ENCODE peak calls at places on chromosomes 2 and 18, in seven cellular contexts. One of them, this sample, is unnamed.

GRCh38 chr18:49123431-49123830 is 172.7 kb upstream of the SMAD7 start:
- DNase-seq in fibroblast of lung: no peak
- DNase-seq in skeletal muscle cell: no peak
- DNase-seq in MM.1S: no peak
- DNase-seq in body of pancreas: no peak
- DNase-seq in upper lobe of right lung: no peak
- DNase-seq in lower lobe of right lung: no peak
- DNase-seq in this sample: no peak

GRCh38 chr18:456361-456821 is 44.1 kb downstream of the COLEC12 start:
- DNase-seq in fibroblast of lung: no peak
- DNase-seq in lower lobe of right lung: no peak
- DNase-seq in skeletal muscle cell: peak; percentile 79
- DNase-seq in upper lobe of right lung: no peak
- DNase-seq in MM.1S: no peak
- DNase-seq in body of pancreas: peak; percentile 45
- DNase-seq in this sample: no peak

GRCh38 chr2:68031546-68032160 is 31.2 kb downstream of the C1D start:
- DNase-seq in lower lobe of right lung: no peak
- DNase-seq in MM.1S: peak; percentile 69
- DNase-seq in skeletal muscle cell: no peak
- DNase-seq in fibroblast of lung: peak; percentile 50
- DNase-seq in upper lobe of right lung: no peak
- DNase-seq in body of pancreas: no peak
- DNase-seq in this sample: no peak

GRCh38 chr2:111207892-111208291 is 87.2 kb downstream of the BCL2L11 start:
- DNase-seq in upper lobe of right lung: no peak
- DNase-seq in lower lobe of right lung: no peak
- DNase-seq in skeletal muscle cell: no peak
- DNase-seq in fibroblast of lung: no peak
- DNase-seq in body of pancreas: no peak
- DNase-seq in MM.1S: no peak
- DNase-seq in this sample: no peak

GRCh38 chr18:56899660-56900059 is 247.2 kb upstream of the BOD1L2 start:
- DNase-seq in lower lobe of right lung: no peak
- DNase-seq in fibroblast of lung: no peak
- DNase-seq in upper lobe of right lung: no peak
- DNase-seq in MM.1S: no peak
- DNase-seq in skeletal muscle cell: no peak
- DNase-seq in body of pancreas: no peak
- DNase-seq in this sample: no peak

GRCh38 chr2:8412586-8412985 is 269.3 kb upstream of the ID2 start:
- DNase-seq in MM.1S: no peak
- DNase-seq in lower lobe of right lung: no peak
- DNase-seq in body of pancreas: peak; percentile 31
- DNase-seq in upper lobe of right lung: no peak
- DNase-seq in fibroblast of lung: no peak
- DNase-seq in skeletal muscle cell: peak; percentile 28
- DNase-seq in this sample: no peak

GRCh38 chr2:189534854-189535253 is 45.7 kb downstream of the SLC40A1 start:
- DNase-seq in MM.1S: no peak
- DNase-seq in skeletal muscle cell: peak; percentile 53
- DNase-seq in fibroblast of lung: peak; percentile 66
- DNase-seq in upper lobe of right lung: no peak
- DNase-seq in body of pancreas: no peak
- DNase-seq in lower lobe of right lung: no peak
- DNase-seq in this sample: peak; percentile 46

GRCh38 chr2:228657807-228658402 is 476.4 kb upstream of the SPHKAP start:
- DNase-seq in MM.1S: peak; percentile 56
- DNase-seq in skeletal muscle cell: no peak
- DNase-seq in body of pancreas: no peak
- DNase-seq in fibroblast of lung: peak; percentile 29
- DNase-seq in upper lobe of right lung: no peak
- DNase-seq in lower lobe of right lung: no peak
- DNase-seq in this sample: no peak

GRCh38 chr2:42494434-42495233 is 852 bp upstream of the KCNG3 start:
- DNase-seq in fibroblast of lung: peak; percentile 65
- DNase-seq in upper lobe of right lung: peak; percentile 75
- DNase-seq in lower lobe of right lung: peak; percentile 76
- DNase-seq in skeletal muscle cell: peak; percentile 25
- DNase-seq in body of pancreas: peak; percentile 76
- DNase-seq in MM.1S: peak; percentile 90
- DNase-seq in this sample: peak; percentile 11

GRCh38 chr2:127607399-127607908 is 38.5 kb upstream of the GPR17 start:
- DNase-seq in skeletal muscle cell: no peak
- DNase-seq in fibroblast of lung: no peak
- DNase-seq in body of pancreas: no peak
- DNase-seq in lower lobe of right lung: peak; percentile 27
- DNase-seq in upper lobe of right lung: no peak
- DNase-seq in MM.1S: no peak
- DNase-seq in this sample: no peak

GRCh38 chr18:46260016-46260878 is 156.1 kb downstream of the HAUS1 start:
- DNase-seq in MM.1S: no peak
- DNase-seq in upper lobe of right lung: no peak
- DNase-seq in lower lobe of right lung: no peak
- DNase-seq in fibroblast of lung: peak; percentile 96
- DNase-seq in body of pancreas: no peak
- DNase-seq in skeletal muscle cell: peak; percentile 35
- DNase-seq in this sample: peak; percentile 60

GRCh38 chr2:68032702-68033101 is 30.1 kb downstream of the C1D start:
- DNase-seq in fibroblast of lung: no peak
- DNase-seq in skeletal muscle cell: no peak
- DNase-seq in lower lobe of right lung: no peak
- DNase-seq in body of pancreas: no peak
- DNase-seq in MM.1S: peak; percentile 14
- DNase-seq in upper lobe of right lung: no peak
- DNase-seq in this sample: no peak

GRCh38 chr18:67243799-67244587 is 272.5 kb downstream of the DSEL start:
- DNase-seq in upper lobe of right lung: no peak
- DNase-seq in body of pancreas: no peak
- DNase-seq in lower lobe of right lung: no peak
- DNase-seq in fibroblast of lung: peak; percentile 28
- DNase-seq in skeletal muscle cell: no peak
- DNase-seq in MM.1S: peak; percentile 34
- DNase-seq in this sample: no peak

GRCh38 chr2:217393585-217394032 is 533.7 kb upstream of the TNP1 start:
- DNase-seq in fibroblast of lung: peak; percentile 97
- DNase-seq in body of pancreas: peak; percentile 23
- DNase-seq in upper lobe of right lung: no peak
- DNase-seq in skeletal muscle cell: peak; percentile 67
- DNase-seq in MM.1S: no peak
- DNase-seq in lower lobe of right lung: no peak
- DNase-seq in this sample: peak; percentile 89

GRCh38 chr18:36534154-36534688 is 236.7 kb downstream of the FHOD3 start:
- DNase-seq in upper lobe of right lung: no peak
- DNase-seq in body of pancreas: no peak
- DNase-seq in fibroblast of lung: peak; percentile 57
- DNase-seq in skeletal muscle cell: no peak
- DNase-seq in lower lobe of right lung: no peak
- DNase-seq in MM.1S: peak; percentile 63
- DNase-seq in this sample: no peak

GRCh38 chr2:37625781-37626548 is 45.5 kb downstream of the CDC42EP3 start:
- DNase-seq in lower lobe of right lung: no peak
- DNase-seq in upper lobe of right lung: no peak
- DNase-seq in skeletal muscle cell: no peak
- DNase-seq in MM.1S: peak; percentile 89
- DNase-seq in fibroblast of lung: peak; percentile 97
- DNase-seq in body of pancreas: peak; percentile 62
- DNase-seq in this sample: no peak

GRCh38 chr18:47899107-47899840 is 31.2 kb downstream of the SMAD2 start:
- DNase-seq in fibroblast of lung: peak; percentile 16
- DNase-seq in upper lobe of right lung: no peak
- DNase-seq in skeletal muscle cell: no peak
- DNase-seq in lower lobe of right lung: no peak
- DNase-seq in body of pancreas: no peak
- DNase-seq in MM.1S: no peak
- DNase-seq in this sample: no peak

GRCh38 chr2:36352711-36353110 is 2.9 kb upstream of the CRIM1 start:
- DNase-seq in lower lobe of right lung: no peak
- DNase-seq in skeletal muscle cell: no peak
- DNase-seq in upper lobe of right lung: no peak
- DNase-seq in fibroblast of lung: peak; percentile 90
- DNase-seq in body of pancreas: no peak
- DNase-seq in MM.1S: no peak
- DNase-seq in this sample: no peak

GRCh38 chr2:218437969-218438368 is 19.0 kb downstream of the VIL1 start:
- DNase-seq in body of pancreas: no peak
- DNase-seq in fibroblast of lung: no peak
- DNase-seq in upper lobe of right lung: no peak
- DNase-seq in lower lobe of right lung: no peak
- DNase-seq in skeletal muscle cell: no peak
- DNase-seq in MM.1S: no peak
- DNase-seq in this sample: no peak

GRCh38 chr2:239385096-239386000 is 15.5 kb downstream of the HDAC4 start:
- DNase-seq in MM.1S: no peak
- DNase-seq in lower lobe of right lung: peak; percentile 30
- DNase-seq in body of pancreas: no peak
- DNase-seq in fibroblast of lung: no peak
- DNase-seq in skeletal muscle cell: no peak
- DNase-seq in upper lobe of right lung: peak; percentile 58
- DNase-seq in this sample: no peak

GRCh38 chr2:212387146-212387545 is 151.5 kb downstream of the ERBB4 start:
- DNase-seq in skeletal muscle cell: no peak
- DNase-seq in MM.1S: no peak
- DNase-seq in body of pancreas: no peak
- DNase-seq in lower lobe of right lung: no peak
- DNase-seq in upper lobe of right lung: no peak
- DNase-seq in fibroblast of lung: peak; percentile 76
- DNase-seq in this sample: no peak

GRCh38 chr2:144529841-144530240 is 9.9 kb upstream of the ZEB2 start:
- DNase-seq in body of pancreas: no peak
- DNase-seq in upper lobe of right lung: no peak
- DNase-seq in skeletal muscle cell: no peak
- DNase-seq in fibroblast of lung: no peak
- DNase-seq in lower lobe of right lung: no peak
- DNase-seq in MM.1S: no peak
- DNase-seq in this sample: no peak

GRCh38 chr2:35374845-35375244 is 980.7 kb upstream of the CRIM1 start:
- DNase-seq in body of pancreas: no peak
- DNase-seq in skeletal muscle cell: no peak
- DNase-seq in MM.1S: no peak
- DNase-seq in upper lobe of right lung: no peak
- DNase-seq in lower lobe of right lung: no peak
- DNase-seq in fibroblast of lung: no peak
- DNase-seq in this sample: no peak

GRCh38 chr2:177422271-177422670 is 29.7 kb downstream of the AGPS start:
- DNase-seq in upper lobe of right lung: no peak
- DNase-seq in MM.1S: no peak
- DNase-seq in skeletal muscle cell: no peak
- DNase-seq in body of pancreas: no peak
- DNase-seq in fibroblast of lung: peak; percentile 69
- DNase-seq in lower lobe of right lung: no peak
- DNase-seq in this sample: no peak

GRCh38 chr2:96413067-96413722 is 77.6 kb downstream of the NCAPH start:
- DNase-seq in upper lobe of right lung: no peak
- DNase-seq in lower lobe of right lung: no peak
- DNase-seq in body of pancreas: no peak
- DNase-seq in skeletal muscle cell: no peak
- DNase-seq in fibroblast of lung: peak; percentile 36
- DNase-seq in MM.1S: no peak
- DNase-seq in this sample: no peak
- H3K4me3 ChIP-seq in upper lobe of right lung: peak overlapping the region; percentile 55
- H3K4me3 ChIP-seq in lower lobe of right lung: peak overlapping the region; percentile 48
- H3K4me3 ChIP-seq in body of pancreas: peak overlapping the region; percentile 11
- H3K4me3 ChIP-seq in skeletal muscle cell: peak overlapping the region; percentile 9
- H3K4me3 ChIP-seq in fibroblast of lung: peak overlapping the region; percentile 55
- H3K4me3 ChIP-seq in MM.1S: peak overlapping the region; percentile 49
- H3K4me3 ChIP-seq in this sample: no peak overlapping the region

DNA sequence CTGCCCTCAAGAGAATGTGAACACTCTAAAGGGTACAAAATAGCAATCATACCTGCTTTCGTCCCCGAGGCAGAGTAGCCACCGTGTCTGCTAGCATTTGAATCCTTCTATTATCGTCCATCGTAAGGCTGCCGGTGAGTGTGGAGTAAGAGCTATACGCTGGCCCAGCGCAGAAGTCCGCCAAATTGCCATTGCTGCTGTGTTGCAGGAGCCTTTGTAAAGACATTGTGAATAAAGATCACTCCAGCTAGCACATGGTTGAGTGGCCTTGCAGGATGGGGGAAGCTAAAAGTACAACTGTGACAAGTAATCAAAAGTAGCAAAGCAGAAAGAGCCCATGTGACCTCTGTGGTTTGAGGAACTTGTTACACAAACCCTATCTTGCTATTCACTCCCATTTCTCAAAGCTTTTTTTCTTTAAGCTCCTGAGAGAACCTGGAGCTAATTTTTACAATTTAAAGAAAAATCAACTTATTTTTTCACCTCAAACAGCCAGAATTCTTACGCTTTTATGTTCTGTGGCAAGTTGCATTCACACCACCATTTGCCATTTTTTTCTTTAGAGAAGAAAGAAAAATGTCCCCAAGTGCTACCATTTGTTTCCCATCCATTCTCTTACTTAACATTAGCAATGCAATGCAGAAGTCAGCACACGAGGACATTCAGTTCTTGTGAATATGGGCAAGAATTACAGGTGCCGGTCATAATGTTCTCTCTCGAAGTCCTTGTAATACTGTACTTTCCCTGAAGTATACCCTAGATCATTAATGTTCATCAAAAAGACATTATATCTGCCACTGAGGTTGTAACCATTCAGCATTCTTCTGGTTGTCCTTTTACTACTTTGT is at the start of gene CYTIP:
- DNase-seq in skeletal muscle cell: no peak
- DNase-seq in fibroblast of lung: no peak
- DNase-seq in body of pancreas: peak; percentile 64
- DNase-seq in lower lobe of right lung: peak; percentile 49
- DNase-seq in upper lobe of right lung: peak; percentile 61
- DNase-seq in MM.1S: peak; percentile 91
- DNase-seq in this sample: no peak
- H3K4me3 ChIP-seq in skeletal muscle cell: no peak within 1 kb of the TSS
- H3K4me3 ChIP-seq in fibroblast of lung: no peak within 1 kb of the TSS
- H3K4me3 ChIP-seq in body of pancreas: no peak within 1 kb of the TSS
- H3K4me3 ChIP-seq in lower lobe of right lung: peak within 1 kb of the TSS; percentile 50
- H3K4me3 ChIP-seq in upper lobe of right lung: peak within 1 kb of the TSS; percentile 54
- H3K4me3 ChIP-seq in MM.1S: peak within 1 kb of the TSS; percentile 91
- H3K4me3 ChIP-seq in this sample: no peak within 1 kb of the TSS

DNA sequence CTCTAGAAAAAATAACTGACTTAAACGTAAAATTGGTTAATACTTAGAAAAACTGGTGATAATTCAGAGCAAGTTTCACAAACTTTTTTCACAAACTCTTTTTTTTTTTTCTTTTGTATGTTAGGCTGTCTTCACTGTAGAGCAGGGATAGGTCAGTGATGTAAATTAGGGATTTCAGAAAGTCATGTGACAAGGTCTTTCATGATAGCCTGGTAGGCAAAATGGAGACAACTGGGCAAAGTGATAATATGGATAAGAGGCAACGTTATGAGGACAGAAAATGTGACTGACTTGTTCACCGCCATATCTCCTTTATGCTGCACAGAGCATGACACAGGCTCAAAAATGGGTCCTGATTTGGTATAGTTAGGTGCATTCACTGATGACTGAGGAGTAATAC is 39.4 kb upstream of the BBS5 start:
- DNase-seq in upper lobe of right lung: no peak
- DNase-seq in body of pancreas: no peak
- DNase-seq in MM.1S: no peak
- DNase-seq in lower lobe of right lung: no peak
- DNase-seq in skeletal muscle cell: no peak
- DNase-seq in fibroblast of lung: no peak
- DNase-seq in this sample: no peak
- H3K4me3 ChIP-seq in upper lobe of right lung: no peak overlapping the region
- H3K4me3 ChIP-seq in body of pancreas: no peak overlapping the region
- H3K4me3 ChIP-seq in MM.1S: no peak overlapping the region
- H3K4me3 ChIP-seq in lower lobe of right lung: no peak overlapping the region
- H3K4me3 ChIP-seq in skeletal muscle cell: no peak overlapping the region
- H3K4me3 ChIP-seq in fibroblast of lung: no peak overlapping the region
- H3K4me3 ChIP-seq in this sample: no peak overlapping the region

GRCh38 chr2:141820893-141821292 is 309.9 kb downstream of the LRP1B start:
- DNase-seq in fibroblast of lung: no peak
- DNase-seq in MM.1S: no peak
- DNase-seq in skeletal muscle cell: no peak
- DNase-seq in lower lobe of right lung: no peak
- DNase-seq in upper lobe of right lung: no peak
- DNase-seq in body of pancreas: no peak
- DNase-seq in this sample: no peak
- H3K4me3 ChIP-seq in fibroblast of lung: no peak overlapping the region
- H3K4me3 ChIP-seq in MM.1S: no peak overlapping the region
- H3K4me3 ChIP-seq in skeletal muscle cell: no peak overlapping the region
- H3K4me3 ChIP-seq in lower lobe of right lung: no peak overlapping the region
- H3K4me3 ChIP-seq in upper lobe of right lung: no peak overlapping the region
- H3K4me3 ChIP-seq in body of pancreas: no peak overlapping the region
- H3K4me3 ChIP-seq in this sample: no peak overlapping the region

This sample was measured in BJ.